ENCODE peak calls at places on chromosomes 5 and 9, in nine cellular contexts. D is skeletal muscle cell, A is ascending aorta, P is OCI-LY7, M is PC-3, K is astrocyte of the spinal cord, I is neuronal stem cell, X is astrocyte of the cerebellum, Q is tibial artery. W is an unnamed sample.
A peak's percentile ranks its signal among the peaks of the same experiment; 100 is the strongest.

GRCh38 chr9:87198716-87199115 is 251.4 kb upstream of the GAS1 start:
- DNase-seq in A (no peak), Q (no peak), D (no peak), P (no peak), X (no peak), K (peak; percentile 51), M (no peak), I (no peak), W (no peak)

GRCh38 chr5:176608937-176609723 is 826 bp downstream of the GPRIN1 start:
- DNase-seq in A (no peak), K (no peak), X (no peak), P (peak; percentile 43), M (no peak), D (no peak), I (no peak), Q (no peak), W (no peak)

GRCh38 chr9:110762783-110763182 is 94.2 kb downstream of the MUSK start:
- DNase-seq in Q (no peak), P (no peak), K (no peak), X (no peak), A (no peak), D (no peak), I (no peak), M (no peak), W (no peak)

GRCh38 chr5:15285901-15286583 is 213.9 kb upstream of the FBXL7 start:
- DNase-seq in Q (no peak), D (peak; percentile 37), P (no peak), K (peak; percentile 41), A (no peak), I (no peak), M (no peak), X (no peak), W (no peak)

GRCh38 chr5:144032375-144032774 is 138.1 kb downstream of the YIPF5 start:
- DNase-seq in X (no peak), D (no peak), K (no peak), Q (no peak), M (no peak), A (no peak), P (no peak), I (no peak), W (peak; percentile 69)

GRCh38 chr9:105554042-105554441 is 3.9 kb upstream of the FKTN start:
- DNase-seq in I (no peak), X (no peak), K (no peak), D (no peak), A (no peak), Q (no peak), M (no peak), P (no peak), W (no peak)

GRCh38 chr5:138305797-138306196 is 25.8 kb downstream of the CDC25C start:
- DNase-seq in X (no peak), I (no peak), D (no peak), M (no peak), A (no peak), K (no peak), P (no peak), Q (peak; percentile 40), W (peak; percentile 10)

GRCh38 chr9:13266172-13266571 is 13.3 kb downstream of the MPDZ start:
- DNase-seq in A (no peak), X (peak; percentile 92), Q (no peak), M (no peak), D (peak; percentile 84), K (peak; percentile 85), I (no peak), P (no peak), W (no peak)

GRCh38 chr5:154647760-154648143 is 107.4 kb upstream of the LARP1 start:
- DNase-seq in D (no peak), Q (no peak), P (no peak), M (no peak), I (no peak), X (no peak), A (no peak), K (no peak), W (no peak)

GRCh38 chr5:137372386-137373160 is 126.6 kb downstream of the SPOCK1 start:
- DNase-seq in P (no peak), M (peak; percentile 12), K (peak; percentile 8), Q (no peak), D (no peak), A (no peak), I (no peak), X (peak; percentile 16), W (no peak)

GRCh38 chr9:110601098-110601497 is 21.6 kb upstream of the SVEP1 start:
- DNase-seq in K (no peak), I (no peak), Q (no peak), P (no peak), A (no peak), M (no peak), D (no peak), X (no peak), W (no peak)

GRCh38 chr5:76542887-76543690 is 80.1 kb downstream of the F2RL2 start:
- DNase-seq in D (no peak), P (no peak), X (no peak), M (no peak), Q (peak; percentile 32), I (no peak), K (no peak), A (peak; percentile 29), W (no peak)

DNA sequence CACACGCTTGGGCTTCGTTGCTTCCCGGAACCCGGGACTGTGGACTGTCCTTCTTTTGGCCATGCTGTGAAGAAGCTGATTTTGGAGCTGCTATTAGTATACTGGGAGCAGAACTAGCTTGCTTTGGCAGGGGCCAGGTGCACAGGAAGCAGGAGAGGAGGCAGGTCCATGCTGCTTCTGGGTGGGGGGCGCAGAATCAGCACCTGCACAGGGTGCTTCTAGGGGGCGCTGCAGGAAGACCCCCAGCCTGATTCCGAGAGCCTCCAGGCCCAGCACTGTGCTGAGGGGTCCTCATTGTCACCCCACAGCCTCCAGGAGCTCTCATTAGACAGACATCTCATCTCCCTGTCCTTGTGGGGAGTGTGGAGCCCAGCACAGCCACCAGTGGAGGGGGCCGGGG is 252.6 kb upstream of the IRX4 start:
- DNase-seq in X (no peak), D (no peak), P (no peak), A (no peak), M (no peak), K (no peak), Q (no peak), I (no peak), W (no peak)
- H3K4me3 ChIP-seq in X (no peak overlapping the region), D (no peak overlapping the region), P (no peak overlapping the region), A (no peak overlapping the region), M (peak overlapping the region; percentile 21), K (no peak overlapping the region), Q (no peak overlapping the region), I (no peak overlapping the region), W (no peak overlapping the region)

GRCh38 chr5:80741015-80741414 is 86.2 kb upstream of the DHFR start:
- DNase-seq in Q (no peak), I (no peak), P (no peak), K (no peak), M (no peak), X (no peak), A (no peak), D (no peak), W (no peak)
- H3K4me3 ChIP-seq in Q (no peak overlapping the region), I (no peak overlapping the region), P (no peak overlapping the region), K (no peak overlapping the region), M (no peak overlapping the region), X (no peak overlapping the region), A (no peak overlapping the region), D (no peak overlapping the region), W (no peak overlapping the region)

GRCh38 chr9:113347479-113347878 is 1.9 kb upstream of the BSPRY start:
- DNase-seq in D (no peak), X (no peak), Q (no peak), I (no peak), P (no peak), K (no peak), M (no peak), A (no peak), W (no peak)

GRCh38 chr9:113350338-113350672 is 964 bp downstream of the BSPRY start:
- DNase-seq in D (no peak), K (no peak), A (no peak), M (no peak), X (no peak), Q (no peak), I (no peak), P (no peak), W (no peak)

GRCh38 chr9:113350937-113351336 is 1.6 kb downstream of the BSPRY start:
- DNase-seq in Q (no peak), X (no peak), I (no peak), M (no peak), P (peak; percentile 53), A (no peak), K (no peak), D (no peak), W (no peak)

GRCh38 chr9:113349044-113349433 is 302 bp upstream of the BSPRY start:
- DNase-seq in K (no peak), A (no peak), M (no peak), X (no peak), I (no peak), Q (no peak), P (no peak), D (no peak), W (no peak)

GRCh38 chr9:113349434-113350337 is at the start of gene BSPRY:
- DNase-seq in K (no peak), M (peak; percentile 60), Q (no peak), D (no peak), X (no peak), P (peak; percentile 25), I (no peak), A (no peak), W (no peak)
- H3K4me3 ChIP-seq in K (no peak within 1 kb of the TSS), M (peak within 1 kb of the TSS; percentile 77), Q (peak within 1 kb of the TSS; percentile 60), D (peak within 1 kb of the TSS; percentile 25), X (peak within 1 kb of the TSS; percentile 16), P (peak within 1 kb of the TSS; percentile 58), I (peak within 1 kb of the TSS; percentile 24), A (peak within 1 kb of the TSS; percentile 46), W (peak within 1 kb of the TSS; percentile 75)

GRCh38 chr5:112711436-112711835 is 26.2 kb upstream of the APC start:
- DNase-seq in D (no peak), X (no peak), K (no peak), M (no peak), A (no peak), Q (no peak), I (no peak), P (no peak), W (no peak)

GRCh38 chr5:112707187-112708179 is 30.2 kb upstream of the APC start:
- DNase-seq in D (peak; percentile 91), Q (peak; percentile 97), A (peak; percentile 92), M (peak; percentile 94), I (peak; percentile 96), P (peak; percentile 99), K (peak; percentile 98), X (peak; percentile 97), W (peak; percentile 96)

GRCh38 chr5:112706446-112707016 is 31.2 kb upstream of the APC start:
- DNase-seq in X (no peak), D (no peak), M (no peak), A (no peak), K (no peak), P (no peak), I (no peak), Q (no peak), W (no peak)

GRCh38 chr5:112710896-112711295 is 26.8 kb upstream of the APC start:
- DNase-seq in X (no peak), A (no peak), K (no peak), Q (no peak), P (no peak), M (no peak), I (no peak), D (no peak), W (no peak)

DNA sequence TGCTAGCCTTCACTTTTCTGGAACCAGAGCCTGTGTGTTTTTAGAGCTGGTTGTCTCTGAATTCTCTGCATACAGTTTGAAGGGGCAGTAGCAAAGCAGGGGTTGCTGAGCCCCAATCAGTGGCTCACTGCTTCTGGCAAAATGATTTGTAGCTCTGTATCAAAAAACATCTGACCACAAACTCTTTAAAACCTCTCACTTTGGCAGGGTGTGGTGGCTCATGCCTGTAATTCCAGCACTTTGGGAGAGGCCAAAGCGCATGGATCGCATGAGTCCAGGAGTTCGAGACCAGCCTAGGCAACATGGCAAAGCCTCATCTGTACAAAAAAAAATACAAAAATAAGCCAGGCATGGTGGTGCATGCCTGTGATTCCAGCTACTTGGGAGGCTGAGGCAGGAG is 28.3 kb upstream of the APC start:
- DNase-seq in Q (no peak), I (no peak), K (no peak), P (no peak), X (no peak), M (no peak), D (no peak), A (no peak), W (no peak)
- H3K4me3 ChIP-seq in Q (peak overlapping the region; percentile 82), I (no peak overlapping the region), K (no peak overlapping the region), P (peak overlapping the region; percentile 90), X (no peak overlapping the region), M (peak overlapping the region; percentile 99), D (no peak overlapping the region), A (no peak overlapping the region), W (no peak overlapping the region)